ENCODE peak calls at places on chromosome 6, in seven cellular contexts. R, E, D, G, H, B and X are unnamed samples.
A peak's percentile ranks its signal among the peaks of the same experiment; 100 is the strongest.

GRCh38 chr6:2190661-2191389 is 54.6 kb downstream of the GMDS start:
- DNase-seq in E (no peak), G (no peak), R (peak; percentile 15), D (no peak), B (no peak), H (no peak), X (no peak)

GRCh38 chr6:110520992-110521543 is 44.7 kb upstream of the SLC22A16 start:
- DNase-seq in R (no peak), H (no peak), E (no peak), G (no peak), D (no peak), B (no peak), X (no peak)

GRCh38 chr6:83198486-83199172 is 5.5 kb downstream of the RWDD2A start:
- DNase-seq in H (no peak), E (no peak), B (no peak), D (no peak), G (no peak), R (no peak), X (no peak)

GRCh38 chr6:39411465-39411864 is 89.0 kb upstream of the KCNK16 start:
- DNase-seq in G (no peak), E (no peak), D (no peak), R (no peak), B (no peak), H (no peak), X (no peak)

GRCh38 chr6:49966823-49967222 is 2.6 kb downstream of the DEFB113 start:
- DNase-seq in B (no peak), E (no peak), G (no peak), R (no peak), D (no peak), H (no peak), X (no peak)

GRCh38 chr6:166615059-166615770 is 11.8 kb downstream of the RPS6KA2 start:
- DNase-seq in H (no peak), R (no peak), D (no peak), E (no peak), B (no peak), G (no peak), X (no peak)

GRCh38 chr6:34901930-34902329 is 12.9 kb downstream of the ANKS1A start:
- DNase-seq in G (no peak), E (no peak), H (no peak), B (no peak), D (no peak), R (no peak), X (no peak)

GRCh38 chr6:38567436-38567835 is 72.3 kb downstream of the BTBD9 start:
- DNase-seq in E (peak; percentile 21), R (peak; percentile 60), G (no peak), B (no peak), H (no peak), D (no peak), X (no peak)

GRCh38 chr6:108452725-108453195 is 108.0 kb upstream of the FOXO3 start:
- DNase-seq in G (no peak), E (no peak), H (no peak), B (no peak), R (no peak), D (peak; percentile 5), X (no peak)

GRCh38 chr6:1313755-1314503 is 2.0 kb downstream of the FOXQ1 start:
- DNase-seq in D (no peak), R (peak; percentile 70), G (no peak), H (peak; percentile 62), B (no peak), E (peak; percentile 15), X (no peak)

GRCh38 chr6:2714359-2714895 is 36.3 kb downstream of the MYLK4 start:
- DNase-seq in B (no peak), E (no peak), R (no peak), G (no peak), D (no peak), H (no peak), X (no peak)

GRCh38 chr6:91029211-91029610 is 442.3 kb upstream of the MAP3K7 start:
- DNase-seq in R (no peak), B (no peak), G (no peak), D (no peak), H (no peak), E (no peak), X (peak; percentile 10)

GRCh38 chr6:16244869-16245451 is 6.6 kb downstream of the GMPR start:
- DNase-seq in D (no peak), H (no peak), B (no peak), R (no peak), G (no peak), E (no peak), X (no peak)

GRCh38 chr6:61711849-61712248 is 574.2 kb downstream of the KHDRBS2 start:
- DNase-seq in G (no peak), R (no peak), E (no peak), H (no peak), B (no peak), D (peak; percentile 33), X (no peak)

GRCh38 chr6:41768545-41769308 is 11.0 kb downstream of the FRS3 start:
- DNase-seq in E (no peak), G (peak; percentile 70), B (no peak), D (no peak), H (peak; percentile 94), R (peak; percentile 41), X (no peak)

GRCh38 chr6:41770381-41771057 is 9.2 kb downstream of the FRS3 start:
- DNase-seq in E (no peak), H (no peak), B (no peak), R (no peak), G (no peak), D (no peak), X (no peak)

GRCh38 chr6:41771058-41771983 is 8.4 kb downstream of the FRS3 start:
- DNase-seq in D (no peak), R (no peak), H (no peak), B (no peak), E (no peak), G (no peak), X (no peak)

GRCh38 chr6:41769376-41769775 is 10.3 kb downstream of the FRS3 start:
- DNase-seq in R (no peak), G (no peak), D (no peak), H (no peak), B (no peak), E (no peak), X (no peak)

DNA sequence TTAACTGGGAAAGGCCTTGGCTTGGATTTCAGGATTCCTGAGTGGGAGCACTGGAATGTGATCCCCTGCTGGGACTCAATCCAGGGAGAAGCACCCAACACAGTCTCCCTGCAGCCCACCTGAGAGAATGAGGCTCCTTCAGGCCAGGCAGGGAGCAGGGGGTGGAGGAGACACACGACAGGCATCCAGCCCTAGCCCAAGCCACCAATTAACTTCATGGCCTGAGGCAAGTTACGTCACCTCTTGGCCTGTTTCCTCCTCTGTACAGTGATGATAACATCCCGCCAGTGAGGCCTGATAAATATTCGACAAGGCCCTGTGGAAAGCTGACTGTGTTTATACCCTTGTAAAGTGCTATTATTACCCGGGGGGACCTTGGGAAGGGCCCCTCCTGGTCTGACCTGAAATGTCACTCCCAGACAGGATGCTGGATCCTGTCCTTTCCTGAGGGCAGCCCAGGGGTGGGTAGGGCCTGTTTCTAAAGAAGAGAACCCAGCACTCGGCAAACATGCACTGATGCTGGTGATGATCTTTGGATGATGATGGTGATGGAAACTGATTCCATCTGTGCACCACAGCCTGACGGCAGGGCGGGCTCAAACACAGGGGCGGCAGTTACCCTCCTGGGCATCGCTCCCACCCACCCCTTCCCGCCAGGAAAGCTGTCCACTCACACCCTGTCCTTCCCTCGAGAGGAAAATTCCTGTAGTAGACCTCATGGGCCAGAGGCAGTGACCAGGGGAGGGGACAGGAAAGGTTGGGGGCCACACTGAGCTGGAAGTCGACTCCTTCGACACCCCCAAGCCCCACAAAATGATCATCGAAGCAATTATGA is 12.4 kb downstream of the FRS3 start:
- DNase-seq in R (peak; percentile 89), D (no peak), B (no peak), H (peak; percentile 82), G (peak; percentile 73), E (no peak), X (peak; percentile 67)
- TF ChIP-seq JUND in R (no peak), D (no peak), B (no peak), H (peak; percentile 13), G (peak; percentile 94), E (no peak), X (peak; percentile 57)

GRCh38 chr6:4297348-4297747 is 162.0 kb upstream of the ECI2 start:
- DNase-seq in E (no peak), B (no peak), R (no peak), D (no peak), G (no peak), H (no peak), X (no peak)
- TF ChIP-seq JUND in E (no peak), B (no peak), R (no peak), D (no peak), G (no peak), H (no peak), X (no peak)

DNA sequence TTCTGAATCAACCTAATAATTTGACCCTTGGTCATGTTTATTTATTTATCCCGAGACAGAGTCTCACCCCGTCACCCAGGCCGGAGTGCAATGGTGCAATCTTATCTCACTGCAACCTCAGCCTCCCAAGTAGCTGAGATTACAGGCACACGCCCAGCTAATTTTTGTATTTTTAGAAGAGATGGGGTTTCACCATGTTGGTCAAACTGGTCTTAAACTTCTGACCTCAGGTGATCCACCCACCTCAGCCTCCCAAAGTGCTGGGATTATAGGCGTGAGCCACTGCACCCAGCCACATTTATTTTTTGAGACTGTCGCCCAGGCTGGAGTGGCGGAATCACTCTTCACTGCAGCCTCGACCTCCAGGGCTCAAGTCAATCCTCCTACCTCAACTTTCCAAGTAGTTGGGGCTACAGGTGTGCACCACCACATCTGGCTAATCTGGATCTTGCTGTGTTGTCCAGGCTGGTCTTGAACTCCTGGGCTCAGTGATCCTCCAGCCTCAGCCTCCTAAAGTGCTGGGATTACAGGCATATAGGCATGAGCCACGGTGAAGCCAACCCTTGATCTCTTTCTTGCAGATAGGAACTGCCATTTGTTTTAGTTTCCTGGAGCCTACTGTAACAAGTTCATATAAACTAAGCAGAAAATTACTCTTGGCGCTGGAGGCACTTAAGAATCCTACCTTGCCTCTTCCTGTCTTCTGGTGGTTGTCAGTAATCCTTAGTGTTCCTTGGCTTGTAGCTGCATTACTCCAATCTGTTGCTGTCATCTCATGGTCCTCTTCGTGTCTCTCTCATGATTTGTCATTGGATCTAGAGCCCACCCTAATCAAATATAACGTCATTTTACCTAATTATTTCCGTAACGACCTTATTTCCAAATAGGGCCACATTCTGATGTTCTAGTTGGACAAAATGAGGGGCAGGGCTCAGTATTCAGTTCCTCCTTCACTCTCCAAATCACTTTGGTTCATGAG is 2.3 kb downstream of the RPS18 start:
- DNase-seq in R (no peak), H (no peak), E (no peak), D (no peak), G (no peak), B (no peak), X (no peak)
- TF ChIP-seq JUND in R (no peak), H (no peak), E (no peak), D (no peak), G (no peak), B (no peak), X (no peak)

GRCh38 chr6:169587992-169588391 is 113.8 kb downstream of the WDR27 start:
- DNase-seq in D (no peak), E (no peak), G (no peak), R (no peak), H (no peak), B (no peak), X (no peak)

GRCh38 chr6:169589293-169589692 is 112.5 kb downstream of the WDR27 start:
- DNase-seq in B (no peak), E (no peak), H (no peak), D (no peak), R (no peak), G (no peak), X (no peak)

GRCh38 chr6:169590376-169590939 is 111.4 kb downstream of the WDR27 start:
- DNase-seq in H (no peak), D (no peak), R (no peak), G (no peak), B (no peak), E (no peak), X (no peak)

GRCh38 chr6:169591616-169592015 is 110.2 kb downstream of the WDR27 start:
- DNase-seq in B (no peak), H (no peak), R (no peak), D (no peak), G (no peak), E (no peak), X (no peak)

GRCh38 chr6:169589699-169590257 is 112.1 kb downstream of the WDR27 start:
- DNase-seq in D (no peak), R (no peak), H (no peak), E (no peak), B (no peak), G (no peak), X (no peak)
- TF ChIP-seq JUND in D (no peak), R (no peak), H (no peak), E (no peak), B (no peak), G (no peak), X (no peak)